ENCODE peak calls at places on chromosomes 11 and 22, in eight cellular contexts. G is heart left ventricle, X is endodermal cell, R is gastrocnemius medialis, Y is cardiac muscle cell, C is left ventricle myocardium inferior, W is colonic mucosa, N is body of pancreas. T is an unnamed sample.

GRCh38 chr11:70761094-70761905 is 363.0 kb downstream of the CTTN start:
- DNase-seq in G (no peak), X (peak), R (no peak), Y (no peak), C (no peak), W (no peak), N (no peak), T (no peak)

GRCh38 chr11:113690619-113691569 is 15.2 kb downstream of the TMPRSS5 start:
- DNase-seq in G (no peak), X (peak), R (peak), Y (no peak), C (no peak), W (peak), N (no peak), T (peak)

GRCh38 chr22:22408731-22409696 is 99.5 kb downstream of the ZNF280B start:
- DNase-seq in G (no peak), X (peak), R (no peak), Y (no peak), C (no peak), W (no peak), N (peak), T (peak)

GRCh38 chr22:23063539-23064380 is 6.6 kb upstream of the GNAZ start:
- DNase-seq in G (no peak), X (peak), R (no peak), Y (no peak), C (no peak), W (peak), N (no peak), T (peak)

GRCh38 chr11:74780277-74780870 is 31.7 kb downstream of the RNF169 start:
- DNase-seq in G (no peak), X (no peak), R (no peak), Y (no peak), C (no peak), W (no peak), N (no peak), T (no peak)

GRCh38 chr22:34160117-34160758 is 240.0 kb upstream of the LARGE1 start:
- DNase-seq in G (no peak), X (peak), R (no peak), Y (peak), C (no peak), W (no peak), N (no peak), T (no peak)

GRCh38 chr11:75174781-75175370 is 24.0 kb downstream of the SLCO2B1 start:
- DNase-seq in G (peak), X (no peak), R (peak), Y (peak), C (no peak), W (no peak), N (no peak), T (no peak)

GRCh38 chr22:49791682-49792081 is 36.0 kb downstream of the BRD1 start:
- DNase-seq in G (no peak), X (no peak), R (no peak), Y (no peak), C (no peak), W (no peak), N (no peak), T (no peak)

GRCh38 chr11:72773291-72773690 is 20.6 kb downstream of the STARD10 start:
- DNase-seq in G (no peak), X (no peak), R (peak), Y (no peak), C (peak), W (no peak), N (peak), T (no peak)

DNA sequence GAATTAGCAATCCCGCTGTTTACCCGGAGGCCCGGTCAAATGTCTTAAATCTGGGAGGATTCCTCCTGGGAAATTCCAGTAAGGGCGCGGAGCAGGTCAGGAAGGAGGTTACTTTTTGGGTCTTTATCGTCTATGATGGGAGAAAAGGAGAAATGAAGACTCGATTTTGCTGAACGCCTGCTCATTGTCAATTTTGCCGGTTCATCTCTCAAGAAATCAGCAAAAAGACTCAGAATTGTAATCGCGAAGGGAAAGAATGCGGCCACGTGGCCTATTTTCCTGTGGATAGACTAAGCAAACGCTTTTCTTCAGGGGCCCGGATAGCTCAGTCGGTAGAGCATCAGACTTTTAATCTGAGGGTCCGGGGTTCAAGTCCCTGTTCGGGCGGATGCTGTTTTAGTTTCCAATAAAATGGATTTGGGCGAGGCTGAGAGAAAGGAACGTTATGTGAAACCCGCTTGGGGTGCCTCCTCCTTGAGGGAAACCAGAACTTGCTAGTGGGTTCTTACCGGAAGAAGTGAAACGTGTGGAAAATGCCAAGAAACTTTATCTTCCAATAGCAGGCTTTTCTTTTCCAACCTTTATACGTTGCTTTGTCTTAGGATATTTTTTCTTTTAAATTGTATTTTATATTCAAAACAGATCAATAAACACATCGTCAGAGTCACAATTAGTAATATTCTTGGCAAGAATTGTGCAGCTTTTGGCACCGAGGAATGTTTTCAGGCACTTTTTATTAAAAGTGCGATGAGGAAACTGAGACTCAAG is 45.0 kb downstream of the OR4D9 start:
- DNase-seq in G (peak), X (peak), R (peak), Y (peak), C (peak), W (no peak), N (peak), T (peak)
- H3K27ac ChIP-seq in G (peak), X (no peak), R (peak), Y (no peak), C (peak), W (no peak), N (no peak), T (peak)

GRCh38 chr11:1765871-1766718 is 2.4 kb upstream of the CTSD start:
- DNase-seq in G (no peak), X (peak), R (no peak), Y (no peak), C (no peak), W (no peak), N (no peak), T (no peak)

GRCh38 chr11:1763336-1763795 is 361 bp downstream of the CTSD start:
- DNase-seq in G (no peak), X (no peak), R (peak), Y (no peak), C (no peak), W (no peak), N (no peak), T (no peak)

GRCh38 chr11:1761857-1762536 is 1.7 kb downstream of the CTSD start:
- DNase-seq in G (no peak), X (no peak), R (peak), Y (no peak), C (no peak), W (no peak), N (no peak), T (no peak)

GRCh38 chr11:1762537-1763302 is 1.0 kb downstream of the CTSD start:
- DNase-seq in G (peak), X (no peak), R (peak), Y (no peak), C (peak), W (peak), N (peak), T (no peak)

DNA sequence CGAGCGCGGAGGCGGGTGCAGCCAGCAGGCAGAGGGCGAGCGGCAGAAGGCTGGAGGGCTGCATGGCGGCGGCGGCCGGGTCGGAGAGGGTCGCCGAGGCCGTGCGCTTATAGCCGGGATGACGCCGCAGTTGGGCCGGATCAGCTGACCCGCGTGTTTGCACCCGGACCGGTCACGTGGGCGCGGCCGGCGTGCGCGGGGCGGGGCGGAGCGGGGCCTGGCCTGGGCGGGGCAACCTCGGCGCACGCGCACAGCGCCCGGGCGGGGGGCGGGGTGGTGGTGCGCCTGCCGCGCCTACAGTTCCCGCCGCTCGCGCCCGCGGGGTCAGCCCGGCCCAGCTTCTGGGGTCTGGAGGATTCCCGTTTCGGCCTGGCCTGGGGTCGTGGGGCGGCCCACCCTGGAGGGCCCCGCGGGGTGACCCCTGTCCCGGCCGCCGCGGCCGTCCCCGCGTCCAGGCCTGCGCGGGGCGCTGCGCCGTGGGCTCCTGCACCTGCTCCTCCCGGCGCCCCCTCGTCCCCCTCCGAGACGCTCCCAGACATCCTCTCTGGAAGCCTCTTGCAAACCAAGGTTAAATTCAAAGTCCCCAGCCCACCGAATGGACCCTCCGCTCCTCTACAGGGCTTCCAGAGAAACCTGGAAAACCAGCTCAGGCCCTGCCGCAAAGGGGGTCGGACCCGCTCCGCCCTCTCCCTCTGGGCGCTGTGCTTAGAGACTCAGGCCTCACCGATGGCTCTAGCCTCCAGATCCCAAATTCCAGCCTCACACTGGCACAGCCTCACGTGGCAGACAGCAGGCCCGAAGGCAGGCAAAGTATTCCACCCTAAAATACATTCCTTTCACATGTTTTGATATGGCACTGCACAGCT is at the start of gene CTSD:
- DNase-seq in G (peak), X (peak), R (peak), Y (peak), C (peak), W (peak), N (peak), T (peak)
- TF ChIP-seq CTCF in G (no peak), X (peak), R (no peak), Y (peak), C (no peak), W (no peak), N (no peak), T (no peak)

GRCh38 chr22:46815559-46815895 is 53.1 kb downstream of the TBC1D22A start:
- DNase-seq in G (no peak), X (no peak), R (no peak), Y (no peak), C (no peak), W (no peak), N (no peak), T (no peak)
- H3K4me3 ChIP-seq in G (no peak), X (no peak), R (no peak), Y (no peak), C (no peak), W (no peak), N (no peak), T (peak)

GRCh38 chr22:37534445-37534844 is 15.2 kb upstream of the CARD10 start:
- DNase-seq in G (no peak), X (no peak), R (no peak), Y (no peak), C (no peak), W (no peak), N (no peak), T (no peak)

GRCh38 chr22:37542959-37543358 is 17.3 kb upstream of the CDC42EP1 start:
- DNase-seq in G (no peak), X (no peak), R (no peak), Y (no peak), C (no peak), W (no peak), N (no peak), T (no peak)

GRCh38 chr22:37533995-37534394 is 14.8 kb upstream of the CARD10 start:
- DNase-seq in G (no peak), X (no peak), R (no peak), Y (no peak), C (no peak), W (no peak), N (no peak), T (no peak)

GRCh38 chr22:37535159-37535558 is 15.9 kb upstream of the CARD10 start:
- DNase-seq in G (no peak), X (no peak), R (no peak), Y (no peak), C (no peak), W (no peak), N (no peak), T (no peak)

GRCh38 chr22:37538590-37539357 is 19.6 kb upstream of the CARD10 start:
- DNase-seq in G (peak), X (peak), R (peak), Y (peak), C (peak), W (peak), N (peak), T (peak)
- H3K27ac ChIP-seq in G (peak), X (no peak), R (no peak), Y (no peak), C (peak), W (no peak), N (no peak), T (no peak)

GRCh38 chr22:36981247-36981775 is 37.9 kb downstream of the TST start:
- DNase-seq in G (no peak), X (peak), R (no peak), Y (no peak), C (no peak), W (no peak), N (no peak), T (no peak)

GRCh38 chr22:36979016-36979415 is 40.2 kb downstream of the TST start:
- DNase-seq in G (no peak), X (no peak), R (no peak), Y (no peak), C (no peak), W (no peak), N (no peak), T (no peak)

GRCh38 chr22:36977947-36978660 is 41.1 kb downstream of the TST start:
- DNase-seq in G (peak), X (peak), R (peak), Y (peak), C (peak), W (peak), N (peak), T (peak)

GRCh38 chr22:36979511-36979910 is 39.7 kb downstream of the TST start:
- DNase-seq in G (no peak), X (no peak), R (no peak), Y (no peak), C (no peak), W (no peak), N (no peak), T (no peak)

GRCh38 chr22:36977401-36977861 is 41.8 kb downstream of the TST start:
- DNase-seq in G (peak), X (peak), R (peak), Y (peak), C (peak), W (peak), N (peak), T (peak)
- TF ChIP-seq CTCF in G (no peak), X (peak), R (no peak), Y (peak), C (peak), W (peak), N (no peak), T (peak)

GRCh38 chr22:31496735-31497146 is 405 bp downstream of the SFI1 start:
- DNase-seq in G (peak), X (no peak), R (no peak), Y (no peak), C (no peak), W (peak), N (no peak), T (no peak)

GRCh38 chr22:31492151-31492550 is 2.5 kb upstream of the EIF4ENIF1 start:
- DNase-seq in G (no peak), X (no peak), R (no peak), Y (no peak), C (no peak), W (no peak), N (no peak), T (no peak)

GRCh38 chr22:31497148-31497938 is 1.0 kb downstream of the SFI1 start:
- DNase-seq in G (no peak), X (no peak), R (no peak), Y (no peak), C (no peak), W (no peak), N (no peak), T (no peak)

GRCh38 chr22:31496007-31496734 is at the start of gene SFI1:
- DNase-seq in G (peak), X (peak), R (peak), Y (peak), C (peak), W (peak), N (peak), T (peak)

DNA sequence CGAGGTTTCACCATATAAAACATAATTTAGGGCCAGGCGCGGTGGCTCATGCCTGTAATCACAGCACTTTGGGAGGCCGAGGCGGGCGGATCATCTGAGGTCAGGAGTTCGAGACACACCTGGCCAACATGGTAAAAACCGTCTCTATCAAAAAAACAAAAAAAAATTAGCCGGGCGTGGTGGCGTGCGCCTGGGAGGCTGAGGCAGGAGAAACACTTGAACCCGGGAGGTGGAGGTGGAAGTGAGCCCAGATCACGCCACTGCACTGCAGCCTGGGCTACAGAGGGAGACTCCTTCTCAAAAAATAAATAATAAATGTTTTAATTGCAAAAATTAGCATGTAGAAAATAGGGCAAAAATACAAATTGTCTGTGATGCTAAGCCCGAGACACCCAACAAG is 993 bp upstream of the SFI1 start:
- DNase-seq in G (no peak), X (no peak), R (no peak), Y (no peak), C (no peak), W (no peak), N (no peak), T (no peak)
- H3K4me3 ChIP-seq in G (peak), X (peak), R (peak), Y (peak), C (peak), W (peak), N (peak), T (peak)

GRCh38 chr11:11972148-11972547 is 36.3 kb downstream of the DKK3 start:
- DNase-seq in G (no peak), X (peak), R (no peak), Y (peak), C (peak), W (no peak), N (no peak), T (no peak)
- H3K27ac ChIP-seq in G (peak), X (peak), R (no peak), Y (peak), C (peak), W (no peak), N (no peak), T (no peak)

DNA sequence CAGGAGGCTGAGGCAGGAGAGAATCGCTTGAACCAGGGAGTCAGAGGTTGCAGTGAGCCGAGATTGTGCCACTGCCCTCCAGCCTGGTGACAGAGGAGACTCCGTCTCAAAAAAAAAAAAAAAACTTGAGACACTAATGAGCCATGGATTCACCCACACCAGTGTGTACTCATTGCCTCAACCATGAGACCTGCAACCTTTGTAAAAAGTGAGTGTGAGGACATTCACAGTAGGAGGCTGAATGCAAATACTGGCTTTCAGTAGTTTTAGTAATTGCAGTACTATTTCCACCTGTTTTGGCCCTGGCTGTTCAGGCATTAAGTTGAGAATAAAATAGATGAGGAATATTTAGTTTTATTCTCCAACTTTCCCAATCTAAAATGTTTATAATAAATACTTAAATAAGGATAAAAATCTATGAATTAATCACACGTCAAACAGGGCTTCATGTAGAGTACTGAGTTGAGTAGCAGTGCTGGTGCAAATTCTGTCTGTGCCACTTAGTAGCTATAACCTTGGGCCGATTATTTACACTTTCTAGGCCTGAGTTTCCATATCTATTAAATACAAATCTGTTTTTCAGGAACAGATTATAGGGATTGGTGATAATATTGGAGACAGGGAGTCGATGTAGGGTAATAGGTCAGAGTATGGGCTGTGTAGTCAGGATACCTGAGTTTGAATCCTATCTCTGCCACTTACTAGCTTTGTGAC is 72.8 kb downstream of the PPP2R1B start:
- DNase-seq in G (no peak), X (no peak), R (no peak), Y (no peak), C (no peak), W (no peak), N (no peak), T (no peak)
- TF ChIP-seq CTCF in G (no peak), X (no peak), R (no peak), Y (no peak), C (no peak), W (no peak), N (no peak), T (no peak)

GRCh38 chr11:27466363-27466762 is 6.2 kb downstream of the LGR4 start:
- DNase-seq in G (no peak), X (no peak), R (no peak), Y (no peak), C (no peak), W (no peak), N (no peak), T (no peak)
- H3K4me3 ChIP-seq in G (no peak), X (peak), R (no peak), Y (no peak), C (peak), W (no peak), N (no peak), T (no peak)

DNA sequence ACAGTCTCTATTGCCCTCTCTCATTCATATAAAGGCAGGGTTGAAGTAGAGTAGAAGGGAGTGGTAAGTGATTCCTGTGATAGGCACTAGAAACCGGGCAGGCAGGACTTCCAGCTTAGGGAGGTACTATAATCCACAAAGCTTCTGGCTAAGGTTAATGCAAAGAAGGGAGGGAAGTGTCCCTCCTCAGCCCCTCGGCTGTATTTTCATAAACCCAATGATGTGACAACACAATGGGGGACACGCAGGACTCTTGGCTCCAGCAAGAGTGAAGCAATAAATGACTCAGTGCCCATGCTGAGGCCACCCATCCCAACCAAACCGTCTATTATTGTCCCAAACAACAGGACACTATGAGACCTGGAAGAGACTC is 90.7 kb downstream of the ETS1 start:
- DNase-seq in G (no peak), X (peak), R (peak), Y (no peak), C (no peak), W (no peak), N (no peak), T (no peak)
- H3K27ac ChIP-seq in G (peak), X (no peak), R (peak), Y (no peak), C (peak), W (peak), N (peak), T (peak)

T was measured in Peyer's patch.